ENCODE peak calls at places on chromosomes 1 and 21, in five cellular contexts. One of them, this sample, is unnamed.

GRCh38 chr1:30957560-30958222 is 49.1 kb upstream of the SDC3 start:
- DNase-seq in IMR-90: no peak
- DNase-seq in ovary: no peak
- DNase-seq in thyroid gland: no peak
- DNase-seq in HCT116: no peak
- DNase-seq in this sample: no peak

GRCh38 chr1:17195731-17196130 is 9.2 kb upstream of the PADI1 start:
- DNase-seq in IMR-90: no peak
- DNase-seq in ovary: peak
- DNase-seq in thyroid gland: no peak
- DNase-seq in HCT116: no peak
- DNase-seq in this sample: no peak

GRCh38 chr1:94783342-94784264 is 36.6 kb upstream of the SLC44A3 start:
- DNase-seq in IMR-90: peak
- DNase-seq in ovary: peak
- DNase-seq in thyroid gland: peak
- DNase-seq in HCT116: no peak
- DNase-seq in this sample: no peak

GRCh38 chr1:228782662-228783414 is 47.6 kb downstream of the RHOU start:
- DNase-seq in IMR-90: peak
- DNase-seq in ovary: no peak
- DNase-seq in thyroid gland: peak
- DNase-seq in HCT116: no peak
- DNase-seq in this sample: no peak

GRCh38 chr1:41806472-41807155 is 112.1 kb downstream of the HIVEP3 start:
- DNase-seq in IMR-90: no peak
- DNase-seq in ovary: no peak
- DNase-seq in thyroid gland: no peak
- DNase-seq in HCT116: no peak
- DNase-seq in this sample: no peak

GRCh38 chr1:205500240-205501218 is 3.9 kb upstream of the CDK18 start:
- DNase-seq in IMR-90: no peak
- DNase-seq in ovary: no peak
- DNase-seq in thyroid gland: no peak
- DNase-seq in HCT116: no peak
- DNase-seq in this sample: no peak

GRCh38 chr1:172449012-172449584 is 5.2 kb upstream of the PIGC start:
- DNase-seq in IMR-90: no peak
- DNase-seq in ovary: no peak
- DNase-seq in thyroid gland: no peak
- DNase-seq in HCT116: no peak
- DNase-seq in this sample: no peak

GRCh38 chr1:230807551-230808267 is 60.5 kb downstream of the CAPN9 start:
- DNase-seq in IMR-90: no peak
- DNase-seq in ovary: no peak
- DNase-seq in thyroid gland: no peak
- DNase-seq in HCT116: no peak
- DNase-seq in this sample: no peak

GRCh38 chr21:37658121-37658993 is 257.9 kb downstream of the KCNJ6 start:
- DNase-seq in IMR-90: no peak
- DNase-seq in ovary: no peak
- DNase-seq in thyroid gland: no peak
- DNase-seq in HCT116: no peak
- DNase-seq in this sample: no peak

GRCh38 chr1:35044406-35044805 is 12.7 kb upstream of the ZMYM6 start:
- DNase-seq in IMR-90: no peak
- DNase-seq in ovary: no peak
- DNase-seq in thyroid gland: no peak
- DNase-seq in HCT116: no peak
- DNase-seq in this sample: no peak

GRCh38 chr1:112715264-112716053 is at the start of gene PPM1J:
- DNase-seq in IMR-90: peak
- DNase-seq in ovary: peak
- DNase-seq in thyroid gland: peak
- DNase-seq in HCT116: peak
- DNase-seq in this sample: peak

GRCh38 chr1:220991959-220992704 is 112.9 kb downstream of the HLX start:
- DNase-seq in IMR-90: peak
- DNase-seq in ovary: no peak
- DNase-seq in thyroid gland: no peak
- DNase-seq in HCT116: no peak
- DNase-seq in this sample: no peak

GRCh38 chr1:115862406-115862805 is 21.5 kb upstream of the NHLH2 start:
- DNase-seq in IMR-90: no peak
- DNase-seq in ovary: no peak
- DNase-seq in thyroid gland: no peak
- DNase-seq in HCT116: no peak
- DNase-seq in this sample: no peak

GRCh38 chr1:198556969-198557368 is 16.5 kb upstream of the ATP6V1G3 start:
- DNase-seq in IMR-90: no peak
- DNase-seq in ovary: no peak
- DNase-seq in thyroid gland: peak
- DNase-seq in HCT116: no peak
- DNase-seq in this sample: no peak

GRCh38 chr1:41242645-41243171 is 602 bp upstream of the SCMH1 start:
- DNase-seq in IMR-90: no peak
- DNase-seq in ovary: no peak
- DNase-seq in thyroid gland: no peak
- DNase-seq in HCT116: no peak
- DNase-seq in this sample: no peak

GRCh38 chr1:200877839-200878551 is 5.2 kb downstream of the GPR25 start:
- DNase-seq in IMR-90: no peak
- DNase-seq in ovary: no peak
- DNase-seq in thyroid gland: no peak
- DNase-seq in HCT116: no peak
- DNase-seq in this sample: no peak

GRCh38 chr1:85563139-85563538 is 17.4 kb upstream of the CCN1 start:
- DNase-seq in IMR-90: peak
- DNase-seq in ovary: no peak
- DNase-seq in thyroid gland: no peak
- DNase-seq in HCT116: no peak
- DNase-seq in this sample: no peak

GRCh38 chr1:41363632-41364320 is 2.5 kb downstream of the FOXO6 start:
- DNase-seq in IMR-90: no peak
- DNase-seq in ovary: no peak
- DNase-seq in thyroid gland: no peak
- DNase-seq in HCT116: no peak
- DNase-seq in this sample: no peak

GRCh38 chr1:21126324-21126723 is 50.4 kb downstream of the EIF4G3 start:
- DNase-seq in IMR-90: no peak
- DNase-seq in ovary: no peak
- DNase-seq in thyroid gland: no peak
- DNase-seq in HCT116: no peak
- DNase-seq in this sample: no peak

GRCh38 chr21:42670884-42671283 is 17.5 kb downstream of the PDE9A start:
- DNase-seq in IMR-90: no peak
- DNase-seq in ovary: no peak
- DNase-seq in thyroid gland: no peak
- DNase-seq in HCT116: no peak
- DNase-seq in this sample: no peak

GRCh38 chr1:10755977-10756521 is 40.4 kb downstream of the CASZ1 start:
- DNase-seq in IMR-90: no peak
- DNase-seq in ovary: peak
- DNase-seq in thyroid gland: peak
- DNase-seq in HCT116: no peak
- DNase-seq in this sample: peak

GRCh38 chr1:152160553-152160952 is 1.5 kb upstream of the RPTN start:
- DNase-seq in IMR-90: no peak
- DNase-seq in ovary: no peak
- DNase-seq in thyroid gland: no peak
- DNase-seq in HCT116: no peak
- DNase-seq in this sample: no peak

GRCh38 chr1:217333939-217334338 is 297.0 kb downstream of the GPATCH2 start:
- DNase-seq in IMR-90: peak
- DNase-seq in ovary: no peak
- DNase-seq in thyroid gland: peak
- DNase-seq in HCT116: peak
- DNase-seq in this sample: peak

DNA sequence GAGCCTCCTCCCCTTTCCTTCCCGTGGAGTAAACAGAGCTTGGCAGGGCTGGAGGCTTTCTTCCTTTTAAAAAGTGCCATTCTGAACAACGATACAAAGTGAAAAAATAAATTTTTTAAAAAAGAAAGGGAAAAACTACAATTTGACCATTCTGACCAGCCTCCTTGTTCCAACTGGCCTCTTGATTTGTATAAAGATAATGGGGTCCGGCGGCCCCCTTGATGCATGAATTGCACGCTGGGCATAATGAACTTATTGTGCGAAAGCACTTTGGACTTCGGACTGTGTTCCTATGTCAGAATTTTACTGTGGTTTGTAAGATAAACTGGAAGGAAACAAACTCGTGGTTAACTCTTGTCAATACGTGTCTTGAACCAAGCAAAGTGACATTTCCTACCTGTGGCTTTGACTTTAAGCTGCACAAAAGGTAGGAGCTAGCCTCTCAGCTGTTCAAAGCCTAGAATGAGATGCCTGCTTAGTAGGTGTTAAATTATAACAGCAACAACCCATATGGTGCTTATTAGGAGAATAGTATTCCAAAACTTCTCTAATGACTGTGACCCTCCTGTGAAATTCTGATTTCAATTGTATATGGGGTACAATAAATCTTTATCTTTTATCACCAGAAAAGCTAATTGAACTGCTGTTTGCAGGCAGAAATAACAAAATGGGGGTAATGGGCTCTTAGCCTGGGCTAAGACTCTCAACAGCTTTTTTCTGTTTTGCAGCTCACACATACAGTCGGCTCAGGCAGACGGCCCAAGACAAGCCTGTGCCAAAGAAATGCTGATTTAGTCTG is 9.4 kb downstream of the IRF2BP2 start:
- DNase-seq in IMR-90: no peak
- DNase-seq in ovary: peak
- DNase-seq in thyroid gland: peak
- DNase-seq in HCT116: peak
- DNase-seq in this sample: peak
- TF ChIP-seq POLR2A in IMR-90: peak
- TF ChIP-seq POLR2A in ovary: no peak
- TF ChIP-seq POLR2A in thyroid gland: no peak
- TF ChIP-seq POLR2A in HCT116: no peak
- TF ChIP-seq POLR2A in this sample: no peak

GRCh38 chr1:1371741-1372711 is 3.0 kb downstream of the AURKAIP1 start:
- DNase-seq in IMR-90: peak
- DNase-seq in ovary: peak
- DNase-seq in thyroid gland: peak
- DNase-seq in HCT116: no peak
- DNase-seq in this sample: peak
- TF ChIP-seq POLR2A in IMR-90: no peak
- TF ChIP-seq POLR2A in ovary: no peak
- TF ChIP-seq POLR2A in thyroid gland: no peak
- TF ChIP-seq POLR2A in HCT116: no peak
- TF ChIP-seq POLR2A in this sample: no peak

DNA sequence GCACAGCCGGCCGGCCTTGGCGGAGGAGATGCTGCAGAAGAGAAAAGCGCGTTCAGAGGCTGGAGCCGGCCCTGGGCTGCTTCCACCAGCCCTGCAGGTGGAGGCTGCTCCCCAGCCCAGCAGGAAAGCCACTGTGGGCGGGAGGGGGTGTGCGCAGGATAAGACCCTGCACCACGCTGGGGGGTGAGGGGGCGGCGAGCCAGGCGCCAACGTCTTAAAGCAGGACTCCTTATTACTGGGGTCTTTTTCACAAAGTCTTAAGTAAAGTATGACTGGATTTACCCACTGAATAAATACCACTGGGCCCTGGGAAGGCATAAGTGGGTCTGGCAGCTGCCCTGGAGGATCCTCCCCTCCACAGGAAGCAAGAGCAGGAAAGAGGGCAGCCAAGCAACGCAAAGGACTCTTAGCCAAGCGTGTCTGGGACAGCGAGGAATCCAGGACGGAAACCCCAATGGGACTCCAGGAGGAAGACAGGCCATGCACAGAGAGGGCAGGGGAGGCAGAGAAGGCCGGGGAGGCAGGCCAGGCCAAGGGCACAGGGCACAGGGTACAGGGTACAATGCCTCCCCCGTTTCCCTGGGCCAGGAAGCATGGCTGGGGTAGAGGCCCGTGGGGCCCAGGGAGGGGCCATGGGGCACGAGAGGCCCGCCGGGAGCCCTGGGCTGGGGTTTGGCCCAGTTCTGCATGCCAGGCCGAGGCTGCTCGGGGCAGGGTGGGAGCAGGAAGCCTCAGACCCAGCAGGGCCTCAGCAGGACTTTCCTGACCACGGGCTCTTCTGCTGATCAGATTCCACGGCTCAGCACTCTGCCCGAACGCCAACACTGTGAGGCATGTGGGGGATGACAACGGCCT is 104.6 kb downstream of the NPHP4 start:
- DNase-seq in IMR-90: no peak
- DNase-seq in ovary: no peak
- DNase-seq in thyroid gland: peak
- DNase-seq in HCT116: no peak
- DNase-seq in this sample: no peak
- TF ChIP-seq POLR2A in IMR-90: no peak
- TF ChIP-seq POLR2A in ovary: no peak
- TF ChIP-seq POLR2A in thyroid gland: no peak
- TF ChIP-seq POLR2A in HCT116: no peak
- TF ChIP-seq POLR2A in this sample: no peak

GRCh38 chr1:39928809-39929587 is 25.9 kb upstream of the MFSD2A start:
- DNase-seq in IMR-90: no peak
- DNase-seq in ovary: no peak
- DNase-seq in thyroid gland: no peak
- DNase-seq in HCT116: no peak
- DNase-seq in this sample: no peak

GRCh38 chr1:39926343-39926769 is 24.6 kb upstream of the MYCL start:
- DNase-seq in IMR-90: peak
- DNase-seq in ovary: no peak
- DNase-seq in thyroid gland: peak
- DNase-seq in HCT116: no peak
- DNase-seq in this sample: no peak

GRCh38 chr1:39926820-39927219 is 25.1 kb upstream of the MYCL start:
- DNase-seq in IMR-90: no peak
- DNase-seq in ovary: no peak
- DNase-seq in thyroid gland: peak
- DNase-seq in HCT116: no peak
- DNase-seq in this sample: no peak

GRCh38 chr1:39925727-39926342 is 24.1 kb upstream of the MYCL start:
- DNase-seq in IMR-90: peak
- DNase-seq in ovary: no peak
- DNase-seq in thyroid gland: no peak
- DNase-seq in HCT116: no peak
- DNase-seq in this sample: no peak

DNA sequence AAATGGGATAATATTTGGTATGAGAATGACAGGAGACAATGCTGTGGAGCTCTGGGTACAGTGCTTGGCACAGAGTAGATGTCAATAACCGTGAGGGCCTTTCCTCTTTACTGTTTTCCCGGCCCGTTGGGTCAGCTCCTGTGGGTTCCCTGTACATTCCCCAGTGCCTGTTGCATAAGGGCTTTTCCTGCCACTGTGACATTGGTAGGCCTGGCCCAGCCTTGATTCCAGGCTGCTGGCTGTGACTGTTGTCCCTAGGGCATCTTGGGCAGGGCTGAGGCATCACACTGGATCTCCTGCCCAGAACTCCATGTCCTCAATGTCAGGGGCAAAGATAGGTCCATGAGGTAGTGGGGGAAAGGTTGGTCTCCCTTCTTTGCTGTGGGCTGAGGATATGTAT is 25.8 kb upstream of the MYCL start:
- DNase-seq in IMR-90: no peak
- DNase-seq in ovary: no peak
- DNase-seq in thyroid gland: peak
- DNase-seq in HCT116: no peak
- DNase-seq in this sample: no peak
- TF ChIP-seq POLR2A in IMR-90: no peak
- TF ChIP-seq POLR2A in ovary: no peak
- TF ChIP-seq POLR2A in thyroid gland: no peak
- TF ChIP-seq POLR2A in HCT116: no peak
- TF ChIP-seq POLR2A in this sample: no peak

This sample was measured in erythroblast.